ENCODE peak calls at places on chromosome 6, in eight cellular contexts. P, N, B, R, G, F, H and K are unnamed samples.

GRCh38 chr6:5781966-5782556 is 224.7 kb downstream of the NRN1 start:
- DNase-seq in P (no peak), N (no peak), B (no peak), R (no peak), G (no peak), F (no peak), H (no peak), K (no peak)

GRCh38 chr6:34792605-34793500 is 970 bp downstream of the BLTP3A start:
- DNase-seq in P (peak; percentile 25), N (peak; percentile 15), B (peak; percentile 31), R (no peak), G (peak; percentile 52), F (peak; percentile 25), H (peak; percentile 69), K (peak; percentile 47)

GRCh38 chr6:164107297-164107995 is 692.9 kb downstream of the QKI start:
- DNase-seq in P (no peak), N (no peak), B (no peak), R (no peak), G (no peak), F (no peak), H (no peak), K (no peak)

GRCh38 chr6:22062807-22063408 is 233.9 kb downstream of the PRL start:
- DNase-seq in P (peak; percentile 21), N (peak; percentile 78), B (no peak), R (no peak), G (no peak), F (no peak), H (no peak), K (no peak)

GRCh38 chr6:53702316-53702715 is 36.8 kb upstream of the KLHL31 start:
- DNase-seq in P (no peak), N (peak; percentile 6), B (no peak), R (no peak), G (no peak), F (no peak), H (no peak), K (peak; percentile 35)

GRCh38 chr6:16635810-16636602 is 125.3 kb downstream of the ATXN1 start:
- DNase-seq in P (no peak), N (no peak), B (no peak), R (no peak), G (peak; percentile 21), F (peak; percentile 16), H (no peak), K (no peak)

GRCh38 chr6:128882991-128883571 is at the start of gene LAMA2:
- DNase-seq in P (no peak), N (no peak), B (peak; percentile 29), R (no peak), G (peak; percentile 81), F (peak; percentile 83), H (no peak), K (peak; percentile 23)

GRCh38 chr6:57303931-57304681 is 13.3 kb upstream of the PRIM2 start:
- DNase-seq in P (no peak), N (no peak), B (no peak), R (no peak), G (peak; percentile 39), F (no peak), H (no peak), K (no peak)

GRCh38 chr6:106901062-106901461 is 73.5 kb downstream of the CD24 start:
- DNase-seq in P (no peak), N (no peak), B (no peak), R (no peak), G (no peak), F (no peak), H (no peak), K (no peak)

GRCh38 chr6:89834884-89835792 is 5.5 kb downstream of the CASP8AP2 start:
- DNase-seq in P (peak; percentile 70), N (no peak), B (no peak), R (no peak), G (peak; percentile 20), F (no peak), H (peak; percentile 73), K (no peak)

GRCh38 chr6:170435766-170436165 is 117.3 kb downstream of the PSMB1 start:
- DNase-seq in P (no peak), N (no peak), B (no peak), R (no peak), G (no peak), F (no peak), H (no peak), K (no peak)

GRCh38 chr6:29071831-29072723 is 15.0 kb downstream of the OR2B3 start:
- DNase-seq in P (no peak), N (no peak), B (no peak), R (no peak), G (peak; percentile 12), F (peak; percentile 60), H (peak; percentile 58), K (peak; percentile 17)

GRCh38 chr6:157773248-157773773 is 49.7 kb upstream of the SNX9 start:
- DNase-seq in P (no peak), N (no peak), B (no peak), R (no peak), G (no peak), F (no peak), H (no peak), K (no peak)

GRCh38 chr6:3090013-3090412 is 21.7 kb downstream of the RIPK1 start:
- DNase-seq in P (no peak), N (no peak), B (no peak), R (no peak), G (no peak), F (no peak), H (no peak), K (no peak)

GRCh38 chr6:159984268-159984786 is 15.4 kb downstream of the IGF2R start:
- DNase-seq in P (no peak), N (no peak), B (no peak), R (no peak), G (peak; percentile 95), F (no peak), H (no peak), K (no peak)

GRCh38 chr6:137402143-137402542 is 92.1 kb downstream of the OLIG3 start:
- DNase-seq in P (no peak), N (no peak), B (no peak), R (no peak), G (no peak), F (no peak), H (peak; percentile 42), K (no peak)

GRCh38 chr6:56772737-56773184 is 130.1 kb upstream of the DST start:
- DNase-seq in P (no peak), N (no peak), B (no peak), R (no peak), G (peak; percentile 82), F (no peak), H (no peak), K (peak; percentile 76)

GRCh38 chr6:17485181-17485580 is 91.8 kb downstream of the CAP2 start:
- DNase-seq in P (no peak), N (no peak), B (no peak), R (no peak), G (no peak), F (no peak), H (no peak), K (peak; percentile 55)

GRCh38 chr6:74568851-74569250 is 637.0 kb downstream of the COL12A1 start:
- DNase-seq in P (no peak), N (no peak), B (no peak), R (no peak), G (no peak), F (no peak), H (no peak), K (no peak)

GRCh38 chr6:105137388-105137787 is 42.4 kb downstream of the POPDC3 start:
- DNase-seq in P (no peak), N (no peak), B (no peak), R (no peak), G (no peak), F (no peak), H (no peak), K (no peak)

GRCh38 chr6:134937426-134937825 is 12.5 kb downstream of the ALDH8A1 start:
- DNase-seq in P (no peak), N (no peak), B (no peak), R (no peak), G (no peak), F (no peak), H (no peak), K (no peak)

GRCh38 chr6:148817689-148818088 is 70.9 kb downstream of the UST start:
- DNase-seq in P (no peak), N (no peak), B (no peak), R (no peak), G (no peak), F (no peak), H (no peak), K (no peak)

GRCh38 chr6:11833626-11834592 is 55.3 kb upstream of the ADTRP start:
- DNase-seq in P (no peak), N (no peak), B (no peak), R (no peak), G (no peak), F (peak; percentile 24), H (no peak), K (no peak)

GRCh38 chr6:159013229-159013628 is 13.2 kb upstream of the RSPH3 start:
- DNase-seq in P (no peak), N (no peak), B (no peak), R (no peak), G (no peak), F (no peak), H (peak; percentile 23), K (no peak)

GRCh38 chr6:142893088-142893487 is 51.9 kb downstream of the HIVEP2 start:
- DNase-seq in P (no peak), N (no peak), B (no peak), R (no peak), G (peak; percentile 55), F (no peak), H (no peak), K (no peak)

GRCh38 chr6:85470023-85470410 is 20.1 kb downstream of the NT5E start:
- DNase-seq in P (no peak), N (peak; percentile 59), B (no peak), R (no peak), G (no peak), F (no peak), H (no peak), K (no peak)

GRCh38 chr6:6196762-6197161 is 123.7 kb downstream of the F13A1 start:
- DNase-seq in P (no peak), N (no peak), B (no peak), R (no peak), G (no peak), F (no peak), H (no peak), K (no peak)

GRCh38 chr6:37287519-37288157 is 29.7 kb upstream of the TMEM217 start:
- DNase-seq in P (no peak), N (no peak), B (no peak), R (no peak), G (no peak), F (no peak), H (no peak), K (no peak)